ENCODE peak calls at places on chromosomes 12 and 14, in eight cellular contexts. One of them, this sample, is unnamed.

GRCh38 chr14:49934638-49935037 is 41.8 kb downstream of the ARF6 start:
- DNase-seq in AG09309: no peak
- DNase-seq in lung: no peak
- DNase-seq in HFF-Myc: no peak
- DNase-seq in Panc1: no peak
- DNase-seq in lower leg skin: no peak
- DNase-seq in GM06990: no peak
- DNase-seq in fibroblast of pulmonary artery: no peak
- DNase-seq in this sample: no peak

GRCh38 chr14:72666610-72667009 is 227.3 kb downstream of the DPF3 start:
- DNase-seq in lung: no peak
- DNase-seq in Panc1: no peak
- DNase-seq in AG09309: peak; percentile 46
- DNase-seq in lower leg skin: no peak
- DNase-seq in fibroblast of pulmonary artery: peak; percentile 68
- DNase-seq in GM06990: no peak
- DNase-seq in HFF-Myc: no peak
- DNase-seq in this sample: peak; percentile 43

GRCh38 chr12:44847403-44847802 is 28.7 kb downstream of the NELL2 start:
- DNase-seq in lower leg skin: no peak
- DNase-seq in Panc1: no peak
- DNase-seq in GM06990: peak; percentile 4
- DNase-seq in AG09309: no peak
- DNase-seq in lung: no peak
- DNase-seq in HFF-Myc: no peak
- DNase-seq in fibroblast of pulmonary artery: no peak
- DNase-seq in this sample: no peak

GRCh38 chr14:65704850-65705249 is 292.3 kb downstream of the FUT8 start:
- DNase-seq in lung: no peak
- DNase-seq in Panc1: no peak
- DNase-seq in lower leg skin: no peak
- DNase-seq in AG09309: no peak
- DNase-seq in fibroblast of pulmonary artery: peak; percentile 7
- DNase-seq in GM06990: peak; percentile 22
- DNase-seq in HFF-Myc: no peak
- DNase-seq in this sample: no peak

GRCh38 chr12:113712481-113712880 is 240.8 kb upstream of the LHX5 start:
- DNase-seq in lung: no peak
- DNase-seq in fibroblast of pulmonary artery: no peak
- DNase-seq in HFF-Myc: no peak
- DNase-seq in lower leg skin: no peak
- DNase-seq in Panc1: no peak
- DNase-seq in GM06990: no peak
- DNase-seq in AG09309: no peak
- DNase-seq in this sample: no peak

GRCh38 chr12:121062391-121063045 is 23.5 kb upstream of the OASL start:
- DNase-seq in Panc1: no peak
- DNase-seq in lower leg skin: no peak
- DNase-seq in AG09309: no peak
- DNase-seq in fibroblast of pulmonary artery: no peak
- DNase-seq in HFF-Myc: no peak
- DNase-seq in lung: no peak
- DNase-seq in GM06990: no peak
- DNase-seq in this sample: no peak

GRCh38 chr14:68471964-68472508 is 320.8 kb downstream of the ZFP36L1 start:
- DNase-seq in fibroblast of pulmonary artery: no peak
- DNase-seq in GM06990: no peak
- DNase-seq in lung: no peak
- DNase-seq in lower leg skin: no peak
- DNase-seq in HFF-Myc: no peak
- DNase-seq in Panc1: no peak
- DNase-seq in AG09309: no peak
- DNase-seq in this sample: no peak

GRCh38 chr14:34895277-34895676 is 20.1 kb upstream of the BAZ1A start:
- DNase-seq in lung: no peak
- DNase-seq in lower leg skin: no peak
- DNase-seq in HFF-Myc: no peak
- DNase-seq in fibroblast of pulmonary artery: no peak
- DNase-seq in AG09309: no peak
- DNase-seq in GM06990: no peak
- DNase-seq in Panc1: no peak
- DNase-seq in this sample: no peak

GRCh38 chr12:17304503-17305347 is 698.8 kb upstream of the LMO3 start:
- DNase-seq in lung: no peak
- DNase-seq in HFF-Myc: no peak
- DNase-seq in AG09309: no peak
- DNase-seq in fibroblast of pulmonary artery: no peak
- DNase-seq in lower leg skin: no peak
- DNase-seq in GM06990: no peak
- DNase-seq in Panc1: no peak
- DNase-seq in this sample: no peak

GRCh38 chr12:65194949-65195348 is 25.6 kb downstream of the LEMD3 start:
- DNase-seq in HFF-Myc: no peak
- DNase-seq in fibroblast of pulmonary artery: no peak
- DNase-seq in GM06990: no peak
- DNase-seq in lower leg skin: no peak
- DNase-seq in lung: no peak
- DNase-seq in Panc1: no peak
- DNase-seq in AG09309: no peak
- DNase-seq in this sample: no peak

GRCh38 chr12:18632848-18633247 is 105.0 kb downstream of the PLCZ1 start:
- DNase-seq in HFF-Myc: no peak
- DNase-seq in Panc1: no peak
- DNase-seq in GM06990: no peak
- DNase-seq in lung: no peak
- DNase-seq in lower leg skin: no peak
- DNase-seq in fibroblast of pulmonary artery: no peak
- DNase-seq in AG09309: no peak
- DNase-seq in this sample: no peak

GRCh38 chr12:110744176-110744575 is 1.5 kb upstream of the PPP1CC start:
- DNase-seq in GM06990: no peak
- DNase-seq in fibroblast of pulmonary artery: peak; percentile 64
- DNase-seq in Panc1: no peak
- DNase-seq in HFF-Myc: no peak
- DNase-seq in lung: no peak
- DNase-seq in AG09309: no peak
- DNase-seq in lower leg skin: no peak
- DNase-seq in this sample: no peak

GRCh38 chr14:89184952-89185351 is 232.1 kb downstream of the FOXN3 start:
- DNase-seq in GM06990: no peak
- DNase-seq in AG09309: no peak
- DNase-seq in fibroblast of pulmonary artery: no peak
- DNase-seq in lung: no peak
- DNase-seq in Panc1: no peak
- DNase-seq in lower leg skin: no peak
- DNase-seq in HFF-Myc: no peak
- DNase-seq in this sample: no peak

GRCh38 chr12:127125607-127126259 is 1141.2 kb upstream of the TMEM132C start:
- DNase-seq in GM06990: peak; percentile 18
- DNase-seq in lower leg skin: no peak
- DNase-seq in fibroblast of pulmonary artery: peak; percentile 75
- DNase-seq in Panc1: no peak
- DNase-seq in HFF-Myc: peak; percentile 35
- DNase-seq in lung: no peak
- DNase-seq in AG09309: peak; percentile 56
- DNase-seq in this sample: peak; percentile 69

DNA sequence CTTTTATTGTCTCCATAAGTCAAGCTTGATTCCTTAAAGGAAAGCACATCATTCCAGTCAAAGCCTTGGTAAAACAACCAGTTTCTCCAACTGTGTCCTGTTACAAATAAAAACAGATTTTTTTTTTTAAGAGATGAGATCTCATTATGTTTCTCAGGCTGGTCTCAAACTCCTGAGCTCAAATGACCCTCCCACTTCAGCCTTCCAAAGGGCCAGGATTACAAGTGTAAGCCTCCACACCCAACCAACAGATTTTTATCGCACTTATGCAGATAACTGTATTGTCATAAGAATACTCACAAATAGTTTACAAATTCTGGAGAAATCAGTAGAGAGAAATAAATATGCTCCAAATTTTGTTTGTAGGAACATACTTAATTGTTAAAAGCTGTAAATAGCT is 56.1 kb upstream of the SLC2A13 start:
- DNase-seq in HFF-Myc: no peak
- DNase-seq in fibroblast of pulmonary artery: no peak
- DNase-seq in Panc1: no peak
- DNase-seq in lower leg skin: no peak
- DNase-seq in lung: no peak
- DNase-seq in GM06990: no peak
- DNase-seq in AG09309: no peak
- DNase-seq in this sample: no peak
- H3K4me3 ChIP-seq in HFF-Myc: no peak overlapping the region
- H3K4me3 ChIP-seq in fibroblast of pulmonary artery: no peak overlapping the region
- H3K4me3 ChIP-seq in Panc1: no peak overlapping the region
- H3K4me3 ChIP-seq in lower leg skin: no peak overlapping the region
- H3K4me3 ChIP-seq in lung: no peak overlapping the region
- H3K4me3 ChIP-seq in GM06990: no peak overlapping the region
- H3K4me3 ChIP-seq in AG09309: no peak overlapping the region
- H3K4me3 ChIP-seq in this sample: no peak overlapping the region

GRCh38 chr12:106304001-106304421 is 1.5 kb downstream of the TCP11L2 start:
- DNase-seq in lung: no peak
- DNase-seq in Panc1: no peak
- DNase-seq in AG09309: no peak
- DNase-seq in lower leg skin: no peak
- DNase-seq in HFF-Myc: no peak
- DNase-seq in fibroblast of pulmonary artery: no peak
- DNase-seq in GM06990: no peak
- DNase-seq in this sample: no peak
- H3K4me3 ChIP-seq in lung: peak overlapping the region; percentile 53
- H3K4me3 ChIP-seq in Panc1: no peak overlapping the region
- H3K4me3 ChIP-seq in AG09309: peak overlapping the region; percentile 93
- H3K4me3 ChIP-seq in lower leg skin: no peak overlapping the region
- H3K4me3 ChIP-seq in HFF-Myc: no peak overlapping the region
- H3K4me3 ChIP-seq in fibroblast of pulmonary artery: peak overlapping the region; percentile 97
- H3K4me3 ChIP-seq in GM06990: no peak overlapping the region
- H3K4me3 ChIP-seq in this sample: no peak overlapping the region

DNA sequence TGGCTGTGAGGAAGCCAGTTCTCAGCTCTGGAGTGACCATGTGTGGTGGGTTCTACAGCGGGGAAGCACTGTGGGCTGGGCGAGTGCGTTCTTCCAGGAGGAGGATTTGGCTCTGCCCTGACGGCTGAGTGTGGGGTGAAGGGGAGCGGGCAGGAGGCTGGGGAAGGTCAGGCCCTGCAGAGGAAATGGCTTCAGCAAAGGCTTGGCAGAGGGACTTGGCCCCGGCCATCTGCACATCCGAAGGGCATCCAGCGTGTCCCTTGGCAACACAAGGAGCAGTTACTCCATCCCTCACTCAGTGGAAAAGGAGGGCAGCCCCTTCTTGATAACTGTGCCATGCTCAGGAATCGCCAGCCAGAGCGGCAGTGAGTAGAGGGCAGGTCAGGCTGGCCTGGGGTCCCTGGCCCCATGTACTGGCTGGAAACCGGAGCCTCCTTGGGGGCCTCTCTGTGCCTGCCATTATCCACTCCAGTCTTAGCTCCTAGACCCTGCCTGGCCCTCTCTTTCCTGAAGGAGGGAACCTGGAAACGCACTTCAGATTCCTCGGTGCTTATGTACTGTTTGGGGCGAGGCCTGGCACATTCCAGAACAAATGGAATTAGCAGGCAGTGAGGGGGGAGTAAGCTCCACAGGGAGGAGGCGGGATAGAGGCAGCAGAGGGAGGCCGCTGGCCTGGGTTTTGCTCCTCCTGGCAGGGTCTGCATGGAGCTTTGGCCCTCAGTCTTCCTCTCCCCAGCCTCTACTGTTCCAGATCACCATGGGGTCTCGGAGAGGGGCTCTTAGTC is 133.6 kb upstream of the NCOR2 start:
- DNase-seq in lung: peak; percentile 82
- DNase-seq in Panc1: no peak
- DNase-seq in GM06990: no peak
- DNase-seq in lower leg skin: no peak
- DNase-seq in HFF-Myc: no peak
- DNase-seq in AG09309: no peak
- DNase-seq in fibroblast of pulmonary artery: peak; percentile 73
- DNase-seq in this sample: no peak
- H3K4me3 ChIP-seq in lung: no peak overlapping the region
- H3K4me3 ChIP-seq in Panc1: no peak overlapping the region
- H3K4me3 ChIP-seq in GM06990: no peak overlapping the region
- H3K4me3 ChIP-seq in lower leg skin: no peak overlapping the region
- H3K4me3 ChIP-seq in HFF-Myc: no peak overlapping the region
- H3K4me3 ChIP-seq in AG09309: no peak overlapping the region
- H3K4me3 ChIP-seq in fibroblast of pulmonary artery: no peak overlapping the region
- H3K4me3 ChIP-seq in this sample: no peak overlapping the region

DNA sequence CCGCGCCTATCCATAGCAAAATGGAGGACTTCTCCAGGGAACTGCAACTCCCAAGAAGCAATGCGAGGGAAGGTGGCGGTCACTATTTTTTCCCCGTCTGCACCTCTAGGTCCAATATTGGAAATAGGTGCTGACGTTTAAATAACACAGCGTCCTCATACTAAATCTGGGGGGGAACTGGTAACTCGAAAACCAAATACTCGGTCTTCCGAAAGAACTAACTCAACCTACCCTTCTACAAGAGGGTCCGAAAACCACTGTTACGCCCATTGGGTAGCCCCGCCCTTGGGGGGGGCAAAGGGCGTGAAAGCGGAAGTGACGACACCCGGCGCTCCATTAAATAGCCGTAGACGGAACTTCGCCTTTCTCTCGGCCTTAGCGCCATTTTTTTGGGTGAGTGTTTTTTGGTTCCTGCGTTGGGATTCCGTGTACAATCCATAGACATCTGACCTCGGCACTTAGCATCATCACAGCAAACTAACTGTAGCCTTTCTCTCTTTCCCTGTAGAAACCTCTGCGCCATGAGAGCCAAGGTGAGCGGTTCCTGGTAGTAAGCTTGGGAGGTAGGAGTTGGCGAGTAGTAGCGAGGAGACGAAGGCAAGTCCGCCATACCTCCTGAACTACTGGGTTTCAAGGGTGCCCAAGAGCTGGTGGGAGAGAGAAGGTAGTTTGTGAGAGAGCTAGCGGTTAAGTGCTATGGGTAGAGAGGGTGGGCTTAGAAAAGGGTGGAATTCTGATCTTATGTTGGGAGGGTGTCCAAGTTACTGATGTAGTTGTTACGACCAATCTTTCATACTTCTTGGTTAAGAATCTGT is at the start of gene RPL41:
- DNase-seq in lower leg skin: peak; percentile 96
- DNase-seq in HFF-Myc: peak; percentile 86
- DNase-seq in GM06990: peak; percentile 93
- DNase-seq in fibroblast of pulmonary artery: peak; percentile 96
- DNase-seq in lung: peak; percentile 95
- DNase-seq in AG09309: peak; percentile 52
- DNase-seq in Panc1: peak; percentile 94
- DNase-seq in this sample: peak; percentile 68
- H3K4me3 ChIP-seq in lower leg skin: peak within 1 kb of the TSS; percentile 57
- H3K4me3 ChIP-seq in HFF-Myc: peak within 1 kb of the TSS; percentile 83
- H3K4me3 ChIP-seq in GM06990: peak within 1 kb of the TSS; percentile 85
- H3K4me3 ChIP-seq in fibroblast of pulmonary artery: peak within 1 kb of the TSS; percentile 86
- H3K4me3 ChIP-seq in lung: peak within 1 kb of the TSS; percentile 63
- H3K4me3 ChIP-seq in AG09309: peak within 1 kb of the TSS; percentile 80
- H3K4me3 ChIP-seq in Panc1: peak within 1 kb of the TSS; percentile 100
- H3K4me3 ChIP-seq in this sample: peak within 1 kb of the TSS; percentile 75

GRCh38 chr12:6376965-6377666 is 1.8 kb upstream of the SCNN1A start:
- DNase-seq in fibroblast of pulmonary artery: no peak
- DNase-seq in HFF-Myc: no peak
- DNase-seq in lung: no peak
- DNase-seq in Panc1: no peak
- DNase-seq in lower leg skin: no peak
- DNase-seq in AG09309: no peak
- DNase-seq in GM06990: no peak
- DNase-seq in this sample: no peak
- H3K4me3 ChIP-seq in fibroblast of pulmonary artery: no peak overlapping the region
- H3K4me3 ChIP-seq in HFF-Myc: no peak overlapping the region
- H3K4me3 ChIP-seq in lung: no peak overlapping the region
- H3K4me3 ChIP-seq in Panc1: no peak overlapping the region
- H3K4me3 ChIP-seq in lower leg skin: no peak overlapping the region
- H3K4me3 ChIP-seq in AG09309: no peak overlapping the region
- H3K4me3 ChIP-seq in GM06990: no peak overlapping the region
- H3K4me3 ChIP-seq in this sample: no peak overlapping the region

This sample was measured in skeletal muscle cell.